ENCODE peak calls at places on chromosome 21, in ten cellular contexts. One of them, this sample, is unnamed.

GRCh38 chr21:38807481-38807880 is 1.8 kb downstream of the ETS2 start:
- DNase-seq in T-helper 17 cell: no peak
- DNase-seq in ELF-1: peak
- DNase-seq in stomach: no peak
- DNase-seq in stimulated activated CD4-positive, alpha-beta T cell treated with anti-CD3 and anti-CD28 coated beads, Interleukin-4, amount 100 ng/mL, for 48 hours: no peak
- DNase-seq in HT1080: no peak
- DNase-seq in activated CD8-positive, alpha-beta memory T cell treated with anti-CD3 and anti-CD28 coated beads, Interleukin-2, amount 50 U/mL, for 4 hours: no peak
- DNase-seq in hypothalamus: no peak
- DNase-seq in D721Med: no peak
- DNase-seq in transverse colon: no peak
- DNase-seq in this sample: no peak

GRCh38 chr21:45894107-45894810 is 87.3 kb upstream of the COL6A1 start:
- DNase-seq in T-helper 17 cell: no peak
- DNase-seq in ELF-1: no peak
- DNase-seq in stomach: no peak
- DNase-seq in stimulated activated CD4-positive, alpha-beta T cell treated with anti-CD3 and anti-CD28 coated beads, Interleukin-4, amount 100 ng/mL, for 48 hours: no peak
- DNase-seq in HT1080: no peak
- DNase-seq in activated CD8-positive, alpha-beta memory T cell treated with anti-CD3 and anti-CD28 coated beads, Interleukin-2, amount 50 U/mL, for 4 hours: no peak
- DNase-seq in hypothalamus: no peak
- DNase-seq in D721Med: no peak
- DNase-seq in transverse colon: peak
- DNase-seq in this sample: no peak

GRCh38 chr21:41507521-41508414 is at the start of gene TMPRSS2:
- DNase-seq in T-helper 17 cell: no peak
- DNase-seq in ELF-1: peak
- DNase-seq in stomach: peak
- DNase-seq in stimulated activated CD4-positive, alpha-beta T cell treated with anti-CD3 and anti-CD28 coated beads, Interleukin-4, amount 100 ng/mL, for 48 hours: no peak
- DNase-seq in HT1080: no peak
- DNase-seq in activated CD8-positive, alpha-beta memory T cell treated with anti-CD3 and anti-CD28 coated beads, Interleukin-2, amount 50 U/mL, for 4 hours: no peak
- DNase-seq in hypothalamus: no peak
- DNase-seq in D721Med: no peak
- DNase-seq in transverse colon: peak
- DNase-seq in this sample: no peak

GRCh38 chr21:26106562-26106961 is 64.0 kb downstream of the APP start:
- DNase-seq in T-helper 17 cell: no peak
- DNase-seq in ELF-1: peak
- DNase-seq in stomach: no peak
- DNase-seq in stimulated activated CD4-positive, alpha-beta T cell treated with anti-CD3 and anti-CD28 coated beads, Interleukin-4, amount 100 ng/mL, for 48 hours: no peak
- DNase-seq in HT1080: no peak
- DNase-seq in activated CD8-positive, alpha-beta memory T cell treated with anti-CD3 and anti-CD28 coated beads, Interleukin-2, amount 50 U/mL, for 4 hours: no peak
- DNase-seq in hypothalamus: no peak
- DNase-seq in D721Med: no peak
- DNase-seq in transverse colon: no peak
- DNase-seq in this sample: no peak

GRCh38 chr21:35400233-35400939 is 351.3 kb upstream of the RUNX1 start:
- DNase-seq in T-helper 17 cell: no peak
- DNase-seq in ELF-1: peak
- DNase-seq in stomach: no peak
- DNase-seq in stimulated activated CD4-positive, alpha-beta T cell treated with anti-CD3 and anti-CD28 coated beads, Interleukin-4, amount 100 ng/mL, for 48 hours: no peak
- DNase-seq in HT1080: peak
- DNase-seq in activated CD8-positive, alpha-beta memory T cell treated with anti-CD3 and anti-CD28 coated beads, Interleukin-2, amount 50 U/mL, for 4 hours: peak
- DNase-seq in hypothalamus: no peak
- DNase-seq in D721Med: no peak
- DNase-seq in transverse colon: peak
- DNase-seq in this sample: no peak

GRCh38 chr21:38569733-38570132 is 71.5 kb upstream of the ERG start:
- DNase-seq in T-helper 17 cell: no peak
- DNase-seq in ELF-1: no peak
- DNase-seq in stomach: no peak
- DNase-seq in stimulated activated CD4-positive, alpha-beta T cell treated with anti-CD3 and anti-CD28 coated beads, Interleukin-4, amount 100 ng/mL, for 48 hours: no peak
- DNase-seq in HT1080: no peak
- DNase-seq in activated CD8-positive, alpha-beta memory T cell treated with anti-CD3 and anti-CD28 coated beads, Interleukin-2, amount 50 U/mL, for 4 hours: no peak
- DNase-seq in hypothalamus: no peak
- DNase-seq in D721Med: no peak
- DNase-seq in transverse colon: no peak
- DNase-seq in this sample: no peak

GRCh38 chr21:17428484-17428869 is 84.4 kb upstream of the CXADR start:
- DNase-seq in T-helper 17 cell: no peak
- DNase-seq in ELF-1: no peak
- DNase-seq in stomach: no peak
- DNase-seq in stimulated activated CD4-positive, alpha-beta T cell treated with anti-CD3 and anti-CD28 coated beads, Interleukin-4, amount 100 ng/mL, for 48 hours: no peak
- DNase-seq in HT1080: no peak
- DNase-seq in activated CD8-positive, alpha-beta memory T cell treated with anti-CD3 and anti-CD28 coated beads, Interleukin-2, amount 50 U/mL, for 4 hours: no peak
- DNase-seq in hypothalamus: no peak
- DNase-seq in D721Med: no peak
- DNase-seq in transverse colon: no peak
- DNase-seq in this sample: no peak

GRCh38 chr21:38669186-38669585 is 136.5 kb upstream of the ETS2 start:
- DNase-seq in T-helper 17 cell: no peak
- DNase-seq in ELF-1: no peak
- DNase-seq in stomach: no peak
- DNase-seq in stimulated activated CD4-positive, alpha-beta T cell treated with anti-CD3 and anti-CD28 coated beads, Interleukin-4, amount 100 ng/mL, for 48 hours: no peak
- DNase-seq in HT1080: no peak
- DNase-seq in activated CD8-positive, alpha-beta memory T cell treated with anti-CD3 and anti-CD28 coated beads, Interleukin-2, amount 50 U/mL, for 4 hours: no peak
- DNase-seq in hypothalamus: no peak
- DNase-seq in D721Med: no peak
- DNase-seq in transverse colon: peak
- DNase-seq in this sample: no peak

GRCh38 chr21:46347791-46348381 is 23.9 kb downstream of the PCNT start:
- DNase-seq in T-helper 17 cell: no peak
- DNase-seq in ELF-1: peak
- DNase-seq in stomach: no peak
- DNase-seq in stimulated activated CD4-positive, alpha-beta T cell treated with anti-CD3 and anti-CD28 coated beads, Interleukin-4, amount 100 ng/mL, for 48 hours: no peak
- DNase-seq in HT1080: peak
- DNase-seq in activated CD8-positive, alpha-beta memory T cell treated with anti-CD3 and anti-CD28 coated beads, Interleukin-2, amount 50 U/mL, for 4 hours: no peak
- DNase-seq in hypothalamus: no peak
- DNase-seq in D721Med: no peak
- DNase-seq in transverse colon: no peak
- DNase-seq in this sample: no peak

GRCh38 chr21:17495680-17496079 is 17.2 kb upstream of the CXADR start:
- DNase-seq in T-helper 17 cell: no peak
- DNase-seq in ELF-1: no peak
- DNase-seq in stomach: no peak
- DNase-seq in stimulated activated CD4-positive, alpha-beta T cell treated with anti-CD3 and anti-CD28 coated beads, Interleukin-4, amount 100 ng/mL, for 48 hours: no peak
- DNase-seq in HT1080: no peak
- DNase-seq in activated CD8-positive, alpha-beta memory T cell treated with anti-CD3 and anti-CD28 coated beads, Interleukin-2, amount 50 U/mL, for 4 hours: no peak
- DNase-seq in hypothalamus: no peak
- DNase-seq in D721Med: no peak
- DNase-seq in transverse colon: no peak
- DNase-seq in this sample: no peak

GRCh38 chr21:32004281-32004680 is 131.5 kb downstream of the HUNK start:
- DNase-seq in T-helper 17 cell: no peak
- DNase-seq in ELF-1: no peak
- DNase-seq in stomach: no peak
- DNase-seq in stimulated activated CD4-positive, alpha-beta T cell treated with anti-CD3 and anti-CD28 coated beads, Interleukin-4, amount 100 ng/mL, for 48 hours: no peak
- DNase-seq in HT1080: no peak
- DNase-seq in activated CD8-positive, alpha-beta memory T cell treated with anti-CD3 and anti-CD28 coated beads, Interleukin-2, amount 50 U/mL, for 4 hours: no peak
- DNase-seq in hypothalamus: no peak
- DNase-seq in D721Med: no peak
- DNase-seq in transverse colon: no peak
- DNase-seq in this sample: no peak

GRCh38 chr21:18164933-18165332 is 79.7 kb upstream of the CHODL start:
- DNase-seq in T-helper 17 cell: no peak
- DNase-seq in ELF-1: no peak
- DNase-seq in stomach: no peak
- DNase-seq in stimulated activated CD4-positive, alpha-beta T cell treated with anti-CD3 and anti-CD28 coated beads, Interleukin-4, amount 100 ng/mL, for 48 hours: no peak
- DNase-seq in HT1080: peak
- DNase-seq in activated CD8-positive, alpha-beta memory T cell treated with anti-CD3 and anti-CD28 coated beads, Interleukin-2, amount 50 U/mL, for 4 hours: no peak
- DNase-seq in hypothalamus: no peak
- DNase-seq in D721Med: no peak
- DNase-seq in transverse colon: no peak
- DNase-seq in this sample: no peak

GRCh38 chr21:14453339-14453738 is 70.4 kb upstream of the HSPA13 start:
- DNase-seq in T-helper 17 cell: no peak
- DNase-seq in ELF-1: no peak
- DNase-seq in stomach: no peak
- DNase-seq in stimulated activated CD4-positive, alpha-beta T cell treated with anti-CD3 and anti-CD28 coated beads, Interleukin-4, amount 100 ng/mL, for 48 hours: no peak
- DNase-seq in HT1080: no peak
- DNase-seq in activated CD8-positive, alpha-beta memory T cell treated with anti-CD3 and anti-CD28 coated beads, Interleukin-2, amount 50 U/mL, for 4 hours: no peak
- DNase-seq in hypothalamus: no peak
- DNase-seq in D721Med: no peak
- DNase-seq in transverse colon: no peak
- DNase-seq in this sample: no peak

GRCh38 chr21:15272591-15272990 is 207.8 kb upstream of the NRIP1 start:
- DNase-seq in T-helper 17 cell: no peak
- DNase-seq in ELF-1: no peak
- DNase-seq in stomach: no peak
- DNase-seq in stimulated activated CD4-positive, alpha-beta T cell treated with anti-CD3 and anti-CD28 coated beads, Interleukin-4, amount 100 ng/mL, for 48 hours: no peak
- DNase-seq in HT1080: no peak
- DNase-seq in activated CD8-positive, alpha-beta memory T cell treated with anti-CD3 and anti-CD28 coated beads, Interleukin-2, amount 50 U/mL, for 4 hours: no peak
- DNase-seq in hypothalamus: no peak
- DNase-seq in D721Med: no peak
- DNase-seq in transverse colon: no peak
- DNase-seq in this sample: no peak

This sample was measured in T-helper 22 cell.